ENCODE peak calls at places on chromosomes 11 and 22, in seven cellular contexts. T is PC-9; M is effector memory CD4-positive, alpha-beta T cell; H is vagina; W is IMR-90; K is tibial artery; X is fibroblast of lung. U is an unnamed sample. For H3K4me1, the result is how much of the 10 kb centered on the place peaks cover.

GRCh38 chr11:13461291-13461690 is 1.7 kb downstream of the BTBD10 start:
- DNase-seq in T (no peak), M (no peak), H (no peak), W (no peak), K (no peak), X (no peak), U (no peak)

GRCh38 chr22:41382098-41382578 is 396 bp downstream of the TEF start:
- DNase-seq in T (no peak), M (peak), H (peak), W (no peak), K (peak), X (no peak), U (peak)

GRCh38 chr11:93740031-93740801 is 1.1 kb downstream of the TAF1D start:
- DNase-seq in T (peak), M (peak), H (no peak), W (peak), K (no peak), X (peak), U (no peak)

GRCh38 chr11:23995891-23996290 is 501.0 kb upstream of the LUZP2 start:
- DNase-seq in T (no peak), M (no peak), H (no peak), W (peak), K (no peak), X (peak), U (no peak)

GRCh38 chr11:3124821-3125220 is 40.3 kb downstream of the OSBPL5 start:
- DNase-seq in T (no peak), M (no peak), H (no peak), W (no peak), K (no peak), X (no peak), U (peak)

GRCh38 chr22:23279781-23280180 is 99.5 kb downstream of the BCR start:
- DNase-seq in T (no peak), M (no peak), H (no peak), W (peak), K (no peak), X (peak), U (no peak)

GRCh38 chr22:41315586-41315985 is 14.3 kb downstream of the ZC3H7B start:
- DNase-seq in T (no peak), M (no peak), H (no peak), W (no peak), K (no peak), X (no peak), U (no peak)

GRCh38 chr11:71518506-71519471 is 8.3 kb upstream of the KRTAP5-7 start:
- DNase-seq in T (no peak), M (no peak), H (no peak), W (no peak), K (peak), X (no peak), U (peak)

GRCh38 chr22:23850136-23850611 is 7.5 kb upstream of the SLC2A11 start:
- DNase-seq in T (no peak), M (no peak), H (no peak), W (no peak), K (no peak), X (no peak), U (no peak)

GRCh38 chr11:113715882-113716625 is 9.9 kb upstream of the TMPRSS5 start:
- DNase-seq in T (no peak), M (no peak), H (no peak), W (no peak), K (no peak), X (no peak), U (no peak)

GRCh38 chr11:2586793-2587131 is 113.0 kb downstream of the KCNQ1OT1 start:
- DNase-seq in T (no peak), M (no peak), H (peak), W (no peak), K (peak), X (no peak), U (peak)

GRCh38 chr11:73477518-73477917 is 101.3 kb downstream of the RELT start:
- DNase-seq in T (no peak), M (no peak), H (no peak), W (no peak), K (no peak), X (no peak), U (no peak)

GRCh38 chr11:130829801-130830562 is 86.3 kb downstream of the SNX19 start:
- DNase-seq in T (no peak), M (no peak), H (no peak), W (no peak), K (peak), X (peak), U (peak)

GRCh38 chr22:41524809-41525449 is 19.3 kb downstream of the POLR3H start:
- DNase-seq in T (no peak), M (no peak), H (no peak), W (no peak), K (peak), X (no peak), U (peak)

GRCh38 chr22:37063436-37064420 is 12.2 kb downstream of the KCTD17 start:
- DNase-seq in T (peak), M (no peak), H (no peak), W (no peak), K (no peak), X (no peak), U (no peak)

GRCh38 chr11:122900803-122901202 is 18.2 kb downstream of the JHY start:
- DNase-seq in T (no peak), M (no peak), H (no peak), W (peak), K (no peak), X (peak), U (no peak)

GRCh38 chr22:36144886-36145541 is 15.5 kb downstream of the APOL3 start:
- DNase-seq in T (peak), M (no peak), H (no peak), W (peak), K (peak), X (peak), U (peak)

GRCh38 chr11:459511-460220 is 9.6 kb downstream of the PTDSS2 start:
- DNase-seq in T (no peak), M (no peak), H (no peak), W (no peak), K (no peak), X (no peak), U (no peak)

GRCh38 chr11:59199546-59200420 is 12.9 kb downstream of the MPEG1 start:
- DNase-seq in T (no peak), M (no peak), H (no peak), W (no peak), K (no peak), X (no peak), U (no peak)

GRCh38 chr11:697028-697491 is 1.4 kb downstream of the TMEM80 start:
- DNase-seq in T (no peak), M (no peak), H (no peak), W (peak), K (no peak), X (peak), U (peak)

GRCh38 chr11:63503492-63503891 is 2.4 kb upstream of the LGALS12 start:
- DNase-seq in T (no peak), M (no peak), H (no peak), W (no peak), K (no peak), X (no peak), U (no peak)

GRCh38 chr22:22593964-22594656 is 35.0 kb upstream of the PRAME start:
- DNase-seq in T (peak), M (peak), H (no peak), W (peak), K (no peak), X (peak), U (no peak)

GRCh38 chr11:91998466-91998865 is 226.2 kb upstream of the FAT3 start:
- DNase-seq in T (no peak), M (no peak), H (no peak), W (no peak), K (no peak), X (no peak), U (no peak)

GRCh38 chr11:35059040-35059439 is 79.9 kb upstream of the CD44 start:
- DNase-seq in T (no peak), M (no peak), H (no peak), W (no peak), K (no peak), X (no peak), U (no peak)

GRCh38 chr11:134254433-134254832 is 1.1 kb downstream of the ACAD8 start:
- DNase-seq in T (no peak), M (no peak), H (no peak), W (no peak), K (no peak), X (no peak), U (no peak)

GRCh38 chr11:92226331-92227232 is 2.0 kb downstream of the FAT3 start:
- DNase-seq in T (peak), M (no peak), H (no peak), W (no peak), K (peak), X (peak), U (peak)

GRCh38 chr22:42322562-42322926 is 52.1 kb upstream of the TCF20 start:
- DNase-seq in T (no peak), M (no peak), H (no peak), W (no peak), K (no peak), X (no peak), U (no peak)

GRCh38 chr22:43554259-43554636 is 142.4 kb downstream of the MPPED1 start:
- DNase-seq in T (no peak), M (no peak), H (peak), W (no peak), K (no peak), X (no peak), U (no peak)

GRCh38 chr11:119935341-119935925 is 202.5 kb downstream of the TRIM29 start:
- DNase-seq in T (no peak), M (no peak), H (no peak), W (no peak), K (no peak), X (no peak), U (no peak)

GRCh38 chr11:60118333-60118732 is 29.9 kb downstream of the MS4A2 start:
- DNase-seq in T (no peak), M (no peak), H (no peak), W (no peak), K (no peak), X (no peak), U (no peak)

GRCh38 chr11:76763573-76764348 is 19.4 kb upstream of the TSKU start:
- DNase-seq in T (no peak), M (no peak), H (no peak), W (peak), K (peak), X (peak), U (peak)

GRCh38 chr11:86152901-86153300 is 84.0 kb upstream of the PICALM start:
- DNase-seq in T (no peak), M (no peak), H (no peak), W (no peak), K (no peak), X (peak), U (no peak)

GRCh38 chr11:9260182-9261146 is 4.7 kb downstream of the DENND5A start:
- DNase-seq in T (no peak), M (no peak), H (no peak), W (no peak), K (peak), X (no peak), U (no peak)

GRCh38 chr11:34343153-34343552 is 14.7 kb downstream of the ABTB2 start:
- DNase-seq in T (peak), M (no peak), H (no peak), W (peak), K (no peak), X (peak), U (no peak)

GRCh38 chr11:117837070-117837776 is 12.7 kb upstream of the FXYD2 start:
- DNase-seq in T (no peak), M (no peak), H (no peak), W (no peak), K (peak), X (no peak), U (peak)

GRCh38 chr11:34727228-34727737 is 106.4 kb downstream of the EHF start:
- DNase-seq in T (no peak), M (no peak), H (no peak), W (no peak), K (no peak), X (no peak), U (no peak)

GRCh38 chr11:18313985-18314763 is 7.8 kb downstream of the HPS5 start:
- DNase-seq in T (peak), M (no peak), H (no peak), W (peak), K (no peak), X (peak), U (no peak)
- H3K4me1 ChIP-seq in T (half or more), M (under half), H (under half), W (under half), K (under half), X (under half), U (under half)

GRCh38 chr22:31122532-31123291 is at the start of gene INPP5J:
- DNase-seq in T (peak), M (no peak), H (no peak), W (peak), K (peak), X (peak), U (peak)
- H3K4me3 ChIP-seq in T (peak), M (no peak), H (peak), W (peak), K (peak), X (no peak), U (peak)

GRCh38 chr11:111379500-111380136 is 543 bp upstream of the POU2AF1 start:
- DNase-seq in T (no peak), M (no peak), H (no peak), W (no peak), K (no peak), X (no peak), U (no peak)
- H3K27ac ChIP-seq in T (no peak), M (no peak), H (no peak), W (no peak), K (no peak), X (no peak), U (no peak)

DNA sequence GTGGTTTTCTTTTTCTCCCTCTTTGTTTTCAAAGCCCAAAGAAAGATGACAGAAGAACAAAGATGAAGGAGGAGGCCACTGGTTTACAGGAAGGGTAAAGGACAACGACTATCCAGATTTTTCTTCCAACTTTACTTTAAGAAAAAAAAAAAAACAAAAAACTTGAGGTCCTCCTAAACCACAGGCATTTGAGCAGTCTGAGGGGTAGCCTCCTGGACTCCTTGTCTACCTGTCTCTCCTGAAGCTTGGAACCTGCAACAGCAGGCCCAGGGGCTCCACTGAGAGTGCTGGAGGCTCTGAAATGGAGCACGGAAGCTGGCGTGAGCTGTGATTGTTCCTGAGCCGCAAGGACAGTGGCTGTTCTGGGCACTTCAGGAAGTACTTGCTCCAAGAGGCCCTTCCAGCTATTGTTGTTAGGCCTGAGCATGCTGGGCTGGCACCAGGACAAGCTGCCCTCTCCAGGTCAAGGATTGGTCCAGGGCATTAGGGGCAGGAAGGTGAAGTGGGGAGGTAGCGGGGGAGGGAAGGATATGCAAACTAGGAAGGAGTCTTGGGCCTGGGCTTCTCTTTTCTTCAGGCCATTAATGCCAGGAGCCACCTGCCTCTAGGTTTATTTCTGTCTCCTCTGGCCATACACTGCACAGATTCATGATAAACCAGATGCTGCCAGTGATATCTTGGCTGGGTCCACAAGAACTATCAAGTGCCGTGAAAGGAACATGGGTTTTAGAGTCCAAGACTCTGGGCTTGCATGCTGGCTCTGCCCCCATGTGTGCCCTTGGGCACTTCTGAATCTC is 147.3 kb downstream of the CCDC34 start:
- DNase-seq in T (peak), M (no peak), H (no peak), W (no peak), K (no peak), X (peak), U (no peak)
- H3K4me1 ChIP-seq in T (under half), M (under half), H (half or more), W (under half), K (under half), X (under half), U (under half)

GRCh38 chr22:48490513-48491411 is 1336.9 kb downstream of the BRD1 start:
- DNase-seq in T (no peak), M (no peak), H (no peak), W (no peak), K (peak), X (no peak), U (peak)
- H3K4me3 ChIP-seq in T (no peak), M (no peak), H (peak), W (no peak), K (no peak), X (no peak), U (no peak)

U was measured in aorta.